ENCODE peak calls at places on chromosomes 2 and 18, in seven cellular contexts. R, Z, F, K, J, E and T are unnamed samples.

GRCh38 chr2:5834491-5834890 is 142.3 kb downstream of the SOX11 start:
- DNase-seq in F (no peak), Z (no peak), E (no peak), R (no peak), K (no peak), J (no peak), T (no peak)

GRCh38 chr2:105102963-105103421 is 65.1 kb downstream of the MRPS9 start:
- DNase-seq in E (no peak), Z (peak; percentile 66), F (no peak), K (peak; percentile 14), J (peak; percentile 78), R (peak; percentile 42), T (no peak)

GRCh38 chr18:37322497-37323035 is 243.0 kb downstream of the CELF4 start:
- DNase-seq in K (peak; percentile 19), F (no peak), E (peak; percentile 24), R (peak; percentile 80), Z (peak; percentile 27), J (peak; percentile 12), T (no peak)

GRCh38 chr18:13565228-13565627 is 161.1 kb downstream of the FAM210A start:
- DNase-seq in F (peak; percentile 87), R (no peak), Z (no peak), J (no peak), E (no peak), K (no peak), T (no peak)

GRCh38 chr18:10927290-10927979 is 221.9 kb downstream of the PIEZO2 start:
- DNase-seq in Z (peak; percentile 84), K (no peak), E (no peak), J (peak; percentile 88), R (peak; percentile 82), F (peak; percentile 48), T (no peak)

GRCh38 chr2:1969701-1970015 is 225.3 kb upstream of the PXDN start:
- DNase-seq in J (peak; percentile 46), F (no peak), K (no peak), E (no peak), Z (no peak), R (no peak), T (no peak)

GRCh38 chr2:1546023-1546591 is 132.8 kb downstream of the TPO start:
- DNase-seq in E (no peak), R (peak; percentile 83), F (no peak), K (peak; percentile 62), J (peak; percentile 58), Z (peak; percentile 75), T (no peak)

GRCh38 chr2:8587251-8587791 is 94.5 kb upstream of the ID2 start:
- DNase-seq in R (no peak), J (no peak), F (no peak), Z (no peak), E (no peak), K (no peak), T (peak; percentile 25)

GRCh38 chr18:50091495-50092249 is 103.3 kb downstream of the MYO5B start:
- DNase-seq in F (no peak), R (no peak), J (no peak), K (no peak), E (peak; percentile 51), Z (no peak), T (no peak)

GRCh38 chr18:9474103-9474982 is 970 bp upstream of the RALBP1 start:
- DNase-seq in J (no peak), Z (no peak), R (peak; percentile 92), F (no peak), K (peak; percentile 79), E (peak; percentile 91), T (no peak)

GRCh38 chr2:8595821-8596600 is 85.8 kb upstream of the ID2 start:
- DNase-seq in J (no peak), Z (no peak), K (no peak), E (no peak), R (no peak), F (peak; percentile 65), T (peak; percentile 41)

GRCh38 chr2:64650257-64650656 is 3.5 kb downstream of the SERTAD2 start:
- DNase-seq in J (no peak), R (no peak), K (no peak), Z (no peak), F (no peak), E (no peak), T (no peak)

GRCh38 chr2:130936451-130936850 is 99.7 kb downstream of the ARHGEF4 start:
- DNase-seq in E (no peak), R (no peak), K (no peak), F (no peak), Z (no peak), J (no peak), T (no peak)

GRCh38 chr18:35141567-35142269 is 99.1 kb upstream of the ZNF397 start:
- DNase-seq in K (no peak), Z (no peak), F (no peak), J (no peak), R (no peak), E (no peak), T (no peak)

GRCh38 chr2:144524190-144524957 is 4.5 kb upstream of the ZEB2 start:
- DNase-seq in Z (peak; percentile 34), K (no peak), F (peak; percentile 92), J (peak; percentile 32), R (peak; percentile 71), E (no peak), T (peak; percentile 65)

GRCh38 chr2:158973111-158973510 is 4.7 kb downstream of the TANC1 start:
- DNase-seq in Z (no peak), J (no peak), R (no peak), E (no peak), K (no peak), F (no peak), T (no peak)

GRCh38 chr2:9554841-9555337 is 741 bp downstream of the ADAM17 start:
- DNase-seq in K (peak; percentile 90), R (peak; percentile 85), Z (peak; percentile 89), E (peak; percentile 66), J (peak; percentile 81), F (peak; percentile 54), T (no peak)

GRCh38 chr18:51030537-51031258 is 685 bp downstream of the SMAD4 start:
- DNase-seq in Z (peak; percentile 51), E (peak; percentile 83), F (peak; percentile 90), J (peak; percentile 59), R (peak; percentile 87), K (peak; percentile 45), T (peak; percentile 84)

GRCh38 chr18:59024829-59025228 is 114.9 kb upstream of the SEC11C start:
- DNase-seq in R (peak; percentile 91), F (peak; percentile 70), J (peak; percentile 33), K (no peak), Z (peak; percentile 72), E (no peak), T (no peak)

GRCh38 chr2:134927195-134927594 is 8.6 kb downstream of the CCNT2 start:
- DNase-seq in J (peak; percentile 42), Z (peak; percentile 48), R (peak; percentile 31), F (no peak), K (peak; percentile 11), E (no peak), T (no peak)

GRCh38 chr2:165471349-165471975 is 2.0 kb downstream of the CSRNP3 start:
- DNase-seq in E (no peak), R (peak; percentile 15), F (no peak), K (no peak), J (peak; percentile 4), Z (no peak), T (no peak)
- H3K4me3 ChIP-seq in E (no peak overlapping the region), R (no peak overlapping the region), F (peak overlapping the region; percentile 25), K (no peak overlapping the region), J (no peak overlapping the region), Z (no peak overlapping the region), T (no peak overlapping the region)

GRCh38 chr2:218721934-218722333 is 11.3 kb downstream of the TTLL4 start:
- DNase-seq in E (no peak), J (no peak), F (no peak), R (no peak), Z (no peak), K (no peak), T (no peak)
- H3K4me3 ChIP-seq in E (no peak overlapping the region), J (no peak overlapping the region), F (no peak overlapping the region), R (no peak overlapping the region), Z (no peak overlapping the region), K (no peak overlapping the region), T (no peak overlapping the region)

GRCh38 chr18:3283253-3283863 is 21.4 kb downstream of the MYL12B start:
- DNase-seq in E (no peak), R (no peak), J (no peak), Z (no peak), F (peak; percentile 9), K (no peak), T (no peak)
- H3K4me3 ChIP-seq in E (no peak overlapping the region), R (no peak overlapping the region), J (no peak overlapping the region), Z (no peak overlapping the region), F (peak overlapping the region; percentile 29), K (no peak overlapping the region), T (peak overlapping the region; percentile 27)

GRCh38 chr2:221166283-221166682 is 405.8 kb downstream of the EPHA4 start:
- DNase-seq in R (peak; percentile 42), E (no peak), J (no peak), K (no peak), Z (no peak), F (no peak), T (no peak)
- H3K4me3 ChIP-seq in R (no peak overlapping the region), E (no peak overlapping the region), J (no peak overlapping the region), K (no peak overlapping the region), Z (no peak overlapping the region), F (no peak overlapping the region), T (no peak overlapping the region)

GRCh38 chr2:60826126-60826525 is 55.2 kb upstream of the REL start:
- DNase-seq in J (no peak), K (no peak), E (no peak), R (peak; percentile 28), F (no peak), Z (peak; percentile 9), T (no peak)
- H3K4me3 ChIP-seq in J (no peak overlapping the region), K (no peak overlapping the region), E (no peak overlapping the region), R (no peak overlapping the region), F (no peak overlapping the region), Z (no peak overlapping the region), T (no peak overlapping the region)

GRCh38 chr18:62651276-62652031 is 63.9 kb upstream of the PHLPP1 start:
- DNase-seq in K (no peak), R (no peak), Z (no peak), J (no peak), F (no peak), E (no peak), T (no peak)
- H3K4me3 ChIP-seq in K (no peak overlapping the region), R (peak overlapping the region; percentile 44), Z (no peak overlapping the region), J (no peak overlapping the region), F (no peak overlapping the region), E (no peak overlapping the region), T (no peak overlapping the region)